ENCODE peak calls at places on chromosomes 5 and 9, in ten cellular contexts. M is A673, U is tibial artery, C is astrocyte, Z is ovary, A is psoas muscle, N is right lobe of liver, S is IMR-90, D is heart left ventricle, L is breast epithelium. P is an unnamed sample. For H3K36me3, the result is how much of the 10 kb centered on the place peaks cover.

GRCh38 chr9:93022066-93022465 is 36.4 kb upstream of the SUSD3 start:
- DNase-seq in C (no peak), L (no peak), M (no peak), U (no peak), N (no peak), D (no peak), Z (no peak), S (no peak), A (no peak), P (no peak)

GRCh38 chr5:162227075-162227474 is 159.5 kb downstream of the GABRG2 start:
- DNase-seq in L (no peak), C (no peak), M (peak), U (no peak), A (no peak), D (no peak), N (no peak), Z (no peak), S (no peak), P (no peak)

GRCh38 chr5:169079697-169080096 is 221.2 kb downstream of the SLIT3 start:
- DNase-seq in U (no peak), A (no peak), M (no peak), D (no peak), Z (no peak), L (no peak), S (no peak), N (no peak), C (no peak), P (no peak)

GRCh38 chr5:98721231-98721928 is 52.1 kb upstream of the RGMB start:
- DNase-seq in Z (no peak), S (peak), L (no peak), A (no peak), D (no peak), M (no peak), C (peak), N (no peak), U (no peak), P (no peak)

GRCh38 chr9:78292026-78292425 is 4.9 kb upstream of the PSAT1 start:
- DNase-seq in Z (no peak), A (no peak), M (no peak), N (no peak), C (no peak), U (no peak), S (no peak), L (no peak), D (no peak), P (no peak)

GRCh38 chr9:117555964-117556629 is 141.2 kb upstream of the ASTN2 start:
- DNase-seq in U (no peak), C (no peak), Z (no peak), L (peak), D (no peak), N (peak), A (no peak), S (no peak), M (peak), P (peak)

GRCh38 chr5:171306785-171307591 is 2.1 kb upstream of the TLX3 start:
- DNase-seq in Z (no peak), A (no peak), C (no peak), N (no peak), M (no peak), L (no peak), D (no peak), U (peak), S (no peak), P (no peak)

GRCh38 chr5:14201325-14202061 is 58.4 kb downstream of the TRIO start:
- DNase-seq in S (peak), A (no peak), M (no peak), U (no peak), C (peak), Z (no peak), L (no peak), N (no peak), D (no peak), P (no peak)

GRCh38 chr5:43420241-43420640 is 8.1 kb upstream of the CCL28 start:
- DNase-seq in U (no peak), S (no peak), C (peak), L (no peak), Z (no peak), A (no peak), N (no peak), D (no peak), M (no peak), P (no peak)

GRCh38 chr9:127661342-127661741 is 45.4 kb upstream of the CFAP157 start:
- DNase-seq in S (no peak), L (no peak), N (no peak), U (no peak), M (no peak), D (no peak), C (no peak), Z (peak), A (no peak), P (no peak)

GRCh38 chr5:115838885-115839518 is 2.4 kb downstream of the ATG12 start:
- DNase-seq in C (no peak), U (no peak), A (peak), N (no peak), D (no peak), L (no peak), M (peak), S (peak), Z (no peak), P (peak)

GRCh38 chr9:93676310-93677054 is 100.1 kb downstream of the PHF2 start:
- DNase-seq in Z (peak), N (peak), C (no peak), A (peak), U (peak), L (peak), S (no peak), M (no peak), D (peak), P (no peak)

GRCh38 chr5:122156724-122157325 is 27.5 kb downstream of the ZNF474 start:
- DNase-seq in L (no peak), S (peak), Z (no peak), U (no peak), M (peak), A (no peak), N (no peak), D (no peak), C (peak), P (peak)

DNA sequence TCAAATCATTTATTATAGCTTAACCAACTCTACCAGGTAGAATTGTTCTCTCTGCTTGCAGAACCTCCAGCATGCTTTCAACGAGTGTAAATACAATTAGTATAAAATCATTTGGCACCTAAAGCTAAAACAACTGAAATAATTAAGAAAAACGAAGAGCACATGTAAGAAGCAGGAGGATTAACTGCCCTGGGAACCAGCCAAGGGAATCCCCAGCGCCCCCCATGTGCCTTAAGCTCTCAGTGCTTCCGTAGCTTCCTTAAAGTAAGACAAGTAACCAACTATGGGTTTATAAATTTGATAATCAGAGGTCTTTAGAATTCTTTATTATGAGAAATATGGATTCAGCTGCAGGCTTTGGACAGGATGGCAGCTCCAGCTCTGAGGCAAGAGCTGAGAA is 402.4 kb downstream of the RAB3C start:
- DNase-seq in C (no peak), U (no peak), A (no peak), S (no peak), N (no peak), Z (no peak), L (no peak), M (no peak), D (no peak), P (no peak)
- H3K36me3 ChIP-seq in C (under half), U (under half), A (under half), S (under half), N (under half), Z (under half), L (under half), M (under half), D (under half), P (under half)

GRCh38 chr5:124460000-124460399 is 286.4 kb downstream of the ZNF608 start:
- DNase-seq in A (no peak), S (no peak), D (no peak), Z (peak), L (no peak), C (no peak), N (no peak), U (no peak), M (no peak), P (no peak)

GRCh38 chr5:124457101-124457500 is 289.3 kb downstream of the ZNF608 start:
- DNase-seq in U (no peak), C (no peak), A (no peak), Z (no peak), M (no peak), S (no peak), N (no peak), D (no peak), L (no peak), P (no peak)

GRCh38 chr5:124460666-124461065 is 285.8 kb downstream of the ZNF608 start:
- DNase-seq in U (no peak), D (no peak), S (no peak), C (no peak), A (no peak), M (no peak), N (no peak), Z (no peak), L (no peak), P (no peak)

GRCh38 chr5:124456244-124456643 is 290.2 kb downstream of the ZNF608 start:
- DNase-seq in A (no peak), U (no peak), N (no peak), Z (no peak), D (no peak), M (no peak), C (peak), L (no peak), S (peak), P (no peak)

GRCh38 chr5:124457901-124458300 is 288.5 kb downstream of the ZNF608 start:
- DNase-seq in M (no peak), U (no peak), L (no peak), D (no peak), S (no peak), N (no peak), A (no peak), Z (no peak), C (no peak), P (no peak)
- TF ChIP-seq CTCF in M (no peak), U (no peak), L (no peak), D (no peak), S (no peak), N (no peak), A (no peak), Z (no peak), C (no peak), P (no peak)

GRCh38 chr5:55345327-55345726 is 37.5 kb downstream of the MTREX start:
- DNase-seq in M (no peak), Z (no peak), S (no peak), A (no peak), L (no peak), U (no peak), N (no peak), C (no peak), D (no peak), P (no peak)

GRCh38 chr5:55350754-55351153 is 43.0 kb downstream of the MTREX start:
- DNase-seq in Z (no peak), C (no peak), A (no peak), S (no peak), U (no peak), N (no peak), M (no peak), D (no peak), L (no peak), P (no peak)
- H3K36me3 ChIP-seq in Z (under half), C (half or more), A (under half), S (under half), U (half or more), N (half or more), M (half or more), D (under half), L (under half), P (under half)

DNA sequence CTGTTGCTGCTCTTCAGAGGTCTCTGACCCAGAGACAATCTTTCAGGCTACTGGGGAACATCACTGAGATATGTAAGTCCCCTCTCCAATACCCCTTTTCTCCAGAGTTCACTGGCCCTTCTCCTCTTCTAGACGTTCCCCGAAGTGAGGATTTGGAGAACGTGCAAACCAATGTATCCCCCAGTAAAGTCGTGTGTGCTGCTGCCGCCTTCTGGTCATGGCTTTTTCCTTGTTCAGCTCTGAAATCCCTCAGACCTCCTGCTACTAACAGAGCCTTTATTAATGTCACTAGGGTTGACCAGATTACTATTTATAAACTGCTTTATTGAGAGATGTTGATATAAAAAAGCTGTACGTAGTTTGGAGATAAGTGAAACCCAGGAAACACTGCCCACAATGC is 1028.6 kb downstream of the CDH9 start:
- DNase-seq in Z (no peak), A (no peak), C (no peak), D (no peak), L (no peak), N (peak), U (no peak), M (peak), S (no peak), P (no peak)
- TF ChIP-seq CTCF in Z (no peak), A (no peak), C (no peak), D (no peak), L (no peak), N (peak), U (no peak), M (peak), S (no peak), P (no peak)

DNA sequence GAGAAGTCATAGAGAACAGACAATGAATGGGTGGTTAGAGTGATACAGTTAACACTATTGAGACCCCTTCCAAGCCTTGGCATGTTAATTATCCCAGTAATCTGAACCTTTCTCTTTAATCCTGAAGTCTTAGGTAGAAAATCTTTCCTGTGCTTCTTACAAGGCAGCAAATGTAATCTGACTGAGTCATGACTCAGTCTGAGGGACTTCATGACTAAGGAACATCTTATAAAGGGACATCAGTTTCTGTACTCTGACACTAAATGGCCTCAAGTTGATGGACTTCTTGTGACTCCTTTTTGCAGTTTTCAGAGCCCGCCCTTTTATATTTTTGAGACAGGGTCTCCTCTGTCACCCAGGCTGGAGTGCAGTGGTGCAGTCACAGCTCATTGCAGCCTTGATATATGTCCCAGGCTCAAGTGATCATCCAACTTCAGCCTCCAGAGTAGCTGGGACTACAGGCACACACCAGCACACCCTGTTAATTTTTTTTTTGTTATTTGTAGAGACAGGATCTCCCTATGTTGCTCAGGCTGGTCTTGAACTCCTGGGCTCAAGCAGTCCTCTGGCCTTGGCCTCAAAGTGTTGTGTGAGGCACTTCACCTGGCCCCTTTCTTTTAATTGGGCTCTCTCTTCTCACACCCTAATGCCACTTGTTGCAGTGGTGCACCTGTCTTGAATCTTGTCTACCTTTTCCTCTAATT is 9.5 kb downstream of the EXOSC3 start:
- DNase-seq in S (peak), U (no peak), Z (no peak), L (no peak), M (no peak), N (no peak), A (no peak), D (no peak), C (no peak), P (peak)
- H3K36me3 ChIP-seq in S (under half), U (half or more), Z (under half), L (under half), M (under half), N (half or more), A (under half), D (under half), C (under half), P (under half)

P was measured in bronchial epithelial cell.